ENCODE peak calls at places on chromosomes 7 and 10, in ten cellular contexts. A, E, B, M, F, D, Z, G, Y and W are unnamed samples.

GRCh38 chr7:41404375-41405074 is 298.4 kb downstream of the INHBA start:
- DNase-seq in G (no peak), Y (no peak), F (no peak), M (no peak), B (no peak), D (no peak), A (no peak), E (no peak), Z (no peak), W (no peak)

GRCh38 chr10:115093286-115093775 is at the start of gene ATRNL1:
- DNase-seq in Z (no peak), F (no peak), M (no peak), Y (peak; percentile 65), A (no peak), B (peak; percentile 60), G (peak; percentile 76), D (peak; percentile 22), E (no peak), W (peak; percentile 12)

GRCh38 chr10:128268015-128268722 is 141.9 kb upstream of the MKI67 start:
- DNase-seq in Z (no peak), F (no peak), Y (no peak), D (no peak), M (no peak), B (no peak), A (no peak), E (no peak), G (peak; percentile 85), W (peak; percentile 3)

GRCh38 chr7:100575206-100575631 is 1.5 kb upstream of the SAP25 start:
- DNase-seq in Z (no peak), G (no peak), B (peak; percentile 68), E (no peak), A (no peak), D (no peak), M (no peak), F (no peak), Y (peak; percentile 59), W (no peak)

GRCh38 chr7:100219271-100219737 is 445 bp upstream of the PVRIG start:
- DNase-seq in D (no peak), A (peak; percentile 24), F (no peak), Z (no peak), B (no peak), G (no peak), Y (no peak), E (no peak), M (no peak), W (no peak)

GRCh38 chr7:46129831-46130230 is 208.8 kb upstream of the IGFBP3 start:
- DNase-seq in G (no peak), D (no peak), Y (no peak), B (no peak), A (no peak), F (no peak), M (no peak), Z (no peak), E (no peak), W (peak; percentile 46)

GRCh38 chr7:66265566-66265965 is 60.4 kb downstream of the TPST1 start:
- DNase-seq in D (peak; percentile 40), G (peak; percentile 24), E (no peak), M (no peak), Z (peak; percentile 35), B (no peak), Y (no peak), F (no peak), A (no peak), W (no peak)

GRCh38 chr10:102633848-102634247 is 10.4 kb upstream of the TRIM8 start:
- DNase-seq in F (no peak), E (no peak), D (no peak), Y (no peak), M (no peak), Z (no peak), B (no peak), G (no peak), A (no peak), W (no peak)

GRCh38 chr10:1057106-1057657 is 997 bp downstream of the WDR37 start:
- DNase-seq in Y (no peak), F (no peak), M (peak; percentile 36), G (no peak), A (no peak), B (no peak), E (no peak), D (no peak), Z (no peak), W (no peak)

GRCh38 chr10:129768437-129769355 is 195.4 kb downstream of the EBF3 start:
- DNase-seq in A (peak; percentile 8), G (no peak), F (no peak), D (no peak), B (no peak), M (no peak), E (no peak), Y (peak; percentile 57), Z (no peak), W (no peak)

GRCh38 chr10:132575320-132576201 is 38.0 kb downstream of the INPP5A start:
- DNase-seq in E (no peak), G (peak; percentile 60), M (peak; percentile 8), Z (peak; percentile 47), D (peak; percentile 97), B (peak; percentile 42), F (peak; percentile 32), Y (no peak), A (no peak), W (no peak)

DNA sequence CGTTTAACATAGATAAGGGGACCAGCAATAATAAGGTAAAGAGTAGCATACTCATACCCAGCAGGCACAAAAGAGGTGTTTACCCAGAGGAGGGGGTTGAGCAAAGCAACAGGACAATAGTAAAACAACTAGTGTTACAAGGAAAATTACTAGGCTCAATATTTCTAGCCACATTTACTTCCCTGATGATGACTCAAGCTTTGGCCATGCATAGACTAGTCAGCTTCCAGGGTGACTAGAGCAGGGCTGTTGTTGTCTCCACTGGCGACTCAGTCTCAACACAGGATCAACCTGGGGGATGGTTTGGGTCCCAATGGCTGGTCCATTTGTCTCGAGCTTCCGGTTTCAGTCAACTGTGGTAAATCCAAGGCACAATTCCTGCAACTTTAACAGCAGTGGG is 217.7 kb upstream of the KCND2 start:
- DNase-seq in E (no peak), Y (no peak), G (no peak), A (no peak), F (no peak), M (peak; percentile 93), B (no peak), D (peak; percentile 64), Z (peak; percentile 56), W (no peak)
- H3K4me3 ChIP-seq in E (no peak overlapping the region), Y (no peak overlapping the region), G (no peak overlapping the region), A (no peak overlapping the region), F (no peak overlapping the region), M (no peak overlapping the region), B (no peak overlapping the region), D (no peak overlapping the region), Z (no peak overlapping the region), W (no peak overlapping the region)

GRCh38 chr10:78972947-78973900 is 95.5 kb upstream of the ZMIZ1 start:
- DNase-seq in A (peak; percentile 68), G (peak; percentile 96), Y (peak; percentile 89), F (peak; percentile 70), E (peak; percentile 49), Z (peak; percentile 89), M (peak; percentile 82), B (peak; percentile 92), D (peak; percentile 96), W (peak; percentile 66)

GRCh38 chr10:78974409-78975317 is 94.1 kb upstream of the ZMIZ1 start:
- DNase-seq in Y (peak; percentile 76), M (peak; percentile 91), B (peak; percentile 85), E (peak; percentile 79), D (peak; percentile 89), A (peak; percentile 65), G (peak; percentile 76), Z (peak; percentile 90), F (peak; percentile 68), W (peak; percentile 74)

GRCh38 chr10:78971094-78971682 is 97.6 kb upstream of the ZMIZ1 start:
- DNase-seq in Y (no peak), M (no peak), D (no peak), A (no peak), B (no peak), G (no peak), F (no peak), E (no peak), Z (no peak), W (no peak)

GRCh38 chr10:78972160-78972946 is 96.4 kb upstream of the ZMIZ1 start:
- DNase-seq in M (no peak), Y (peak; percentile 78), G (peak; percentile 74), F (peak; percentile 57), D (peak; percentile 95), B (peak; percentile 94), A (no peak), E (peak; percentile 86), Z (peak; percentile 72), W (peak; percentile 75)

DNA sequence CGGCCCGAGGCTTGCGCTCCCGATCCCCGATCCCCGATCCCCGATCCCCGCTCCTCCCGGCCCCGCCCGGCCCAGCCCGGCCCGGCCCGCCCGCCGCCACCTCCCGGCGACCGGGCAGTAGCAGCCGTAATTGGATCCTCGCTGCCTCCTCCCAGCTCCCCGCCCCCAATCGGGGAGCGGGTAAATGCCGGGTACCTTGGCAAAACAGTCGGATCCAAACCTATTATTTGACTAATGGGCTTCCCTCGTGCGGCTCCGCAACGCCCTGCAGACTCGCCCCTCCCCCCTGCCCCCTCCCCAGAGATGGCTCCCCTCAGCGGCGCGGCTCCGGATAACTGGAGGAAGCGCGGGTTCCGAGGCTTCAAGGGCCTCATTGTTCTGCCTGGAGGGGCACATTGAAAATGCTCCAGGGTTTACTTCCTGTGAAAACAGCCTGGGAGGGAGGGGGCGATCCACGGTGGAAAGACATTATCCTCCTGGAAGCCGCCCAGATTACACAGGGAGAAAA is 94.8 kb upstream of the ZMIZ1 start:
- DNase-seq in D (peak; percentile 79), A (peak; percentile 46), Z (peak; percentile 53), E (peak; percentile 15), G (peak; percentile 80), F (peak; percentile 28), B (peak; percentile 89), M (peak; percentile 33), Y (peak; percentile 86), W (no peak)
- H3K4me3 ChIP-seq in D (peak overlapping the region; percentile 19), A (peak overlapping the region; percentile 48), Z (peak overlapping the region; percentile 47), E (peak overlapping the region; percentile 64), G (peak overlapping the region; percentile 18), F (peak overlapping the region; percentile 44), B (no peak overlapping the region), M (peak overlapping the region; percentile 38), Y (peak overlapping the region; percentile 51), W (no peak overlapping the region)

GRCh38 chr10:11631890-11632587 is 20.6 kb upstream of the USP6NL start:
- DNase-seq in D (no peak), B (no peak), E (no peak), Z (no peak), A (no peak), F (no peak), Y (no peak), M (no peak), G (no peak), W (no peak)
- H3K4me3 ChIP-seq in D (no peak overlapping the region), B (no peak overlapping the region), E (no peak overlapping the region), Z (no peak overlapping the region), A (no peak overlapping the region), F (no peak overlapping the region), Y (no peak overlapping the region), M (no peak overlapping the region), G (no peak overlapping the region), W (no peak overlapping the region)

DNA sequence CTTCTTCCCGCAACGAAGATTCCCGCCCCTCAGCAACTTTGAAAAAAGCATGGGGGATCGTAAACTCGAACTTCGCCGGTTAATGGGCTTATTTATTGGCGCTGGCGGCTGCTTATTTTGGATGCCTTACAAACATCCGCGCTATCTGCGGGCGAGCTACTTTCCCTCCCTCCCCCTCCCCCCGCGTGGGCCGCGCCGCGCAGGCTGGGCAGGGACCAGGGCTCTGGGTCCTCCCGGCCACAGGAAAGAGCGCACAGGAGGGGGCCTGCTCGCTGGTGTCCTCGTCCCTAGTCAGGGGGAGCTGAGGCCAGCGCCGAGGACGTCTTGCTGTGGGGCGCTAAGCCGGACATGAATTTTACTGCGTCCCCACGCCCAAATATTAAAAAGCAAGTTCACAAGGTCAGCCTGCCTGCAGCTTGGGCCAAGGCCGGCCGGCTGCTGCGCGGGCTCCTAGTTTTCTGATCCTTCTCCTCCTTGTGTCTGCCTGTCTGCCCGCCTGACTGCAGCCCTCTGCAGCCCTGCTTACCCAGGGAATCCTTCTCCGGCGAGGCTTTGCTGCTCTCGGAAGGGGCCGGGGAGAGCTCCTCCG is 1.2 kb downstream of the HOXA10 start:
- DNase-seq in D (peak; percentile 28), B (peak; percentile 57), Y (peak; percentile 64), M (no peak), F (no peak), Z (peak; percentile 88), A (no peak), G (no peak), E (no peak), W (peak; percentile 12)
- H3K4me3 ChIP-seq in D (peak overlapping the region; percentile 23), B (no peak overlapping the region), Y (peak overlapping the region; percentile 45), M (no peak overlapping the region), F (no peak overlapping the region), Z (peak overlapping the region; percentile 87), A (peak overlapping the region; percentile 45), G (peak overlapping the region; percentile 61), E (peak overlapping the region; percentile 55), W (no peak overlapping the region)